ENCODE peak calls at places on chromosomes 7 and 10, in seven cellular contexts. One of them, this sample, is unnamed.

GRCh38 chr7:44307905-44308740 is 17.3 kb downstream of the CAMK2B start:
- DNase-seq in bronchial epithelial cell: peak; percentile 89
- DNase-seq in cardiac fibroblast: no peak
- DNase-seq in body of pancreas: no peak
- DNase-seq in CD4-positive, alpha-beta memory T cell: no peak
- DNase-seq in fibroblast of the aortic adventitia: no peak
- DNase-seq in Peyer's patch: no peak
- DNase-seq in this sample: no peak

GRCh38 chr7:28708033-28708451 is 250.1 kb downstream of the TRIL start:
- DNase-seq in bronchial epithelial cell: no peak
- DNase-seq in cardiac fibroblast: peak; percentile 21
- DNase-seq in body of pancreas: no peak
- DNase-seq in CD4-positive, alpha-beta memory T cell: no peak
- DNase-seq in fibroblast of the aortic adventitia: peak; percentile 84
- DNase-seq in Peyer's patch: no peak
- DNase-seq in this sample: peak; percentile 30

GRCh38 chr7:32887395-32887794 is 4.2 kb downstream of the KBTBD2 start:
- DNase-seq in bronchial epithelial cell: no peak
- DNase-seq in cardiac fibroblast: no peak
- DNase-seq in body of pancreas: no peak
- DNase-seq in CD4-positive, alpha-beta memory T cell: no peak
- DNase-seq in fibroblast of the aortic adventitia: no peak
- DNase-seq in Peyer's patch: no peak
- DNase-seq in this sample: no peak

GRCh38 chr10:79022565-79023488 is 45.9 kb upstream of the ZMIZ1 start:
- DNase-seq in bronchial epithelial cell: no peak
- DNase-seq in cardiac fibroblast: peak; percentile 79
- DNase-seq in body of pancreas: no peak
- DNase-seq in CD4-positive, alpha-beta memory T cell: no peak
- DNase-seq in fibroblast of the aortic adventitia: no peak
- DNase-seq in Peyer's patch: peak; percentile 39
- DNase-seq in this sample: peak; percentile 28

GRCh38 chr10:74022941-74023629 is 25.2 kb downstream of the VCL start:
- DNase-seq in bronchial epithelial cell: no peak
- DNase-seq in cardiac fibroblast: no peak
- DNase-seq in body of pancreas: no peak
- DNase-seq in CD4-positive, alpha-beta memory T cell: no peak
- DNase-seq in fibroblast of the aortic adventitia: no peak
- DNase-seq in Peyer's patch: no peak
- DNase-seq in this sample: no peak

GRCh38 chr7:149444260-149444659 is 16.6 kb downstream of the ZNF777 start:
- DNase-seq in bronchial epithelial cell: no peak
- DNase-seq in cardiac fibroblast: no peak
- DNase-seq in body of pancreas: no peak
- DNase-seq in CD4-positive, alpha-beta memory T cell: no peak
- DNase-seq in fibroblast of the aortic adventitia: no peak
- DNase-seq in Peyer's patch: no peak
- DNase-seq in this sample: no peak

GRCh38 chr7:69847921-69848612 is 249.8 kb downstream of the AUTS2 start:
- DNase-seq in bronchial epithelial cell: no peak
- DNase-seq in cardiac fibroblast: no peak
- DNase-seq in body of pancreas: no peak
- DNase-seq in CD4-positive, alpha-beta memory T cell: no peak
- DNase-seq in fibroblast of the aortic adventitia: no peak
- DNase-seq in Peyer's patch: no peak
- DNase-seq in this sample: no peak

GRCh38 chr7:114047889-114048288 is 129.1 kb upstream of the PPP1R3A start:
- DNase-seq in bronchial epithelial cell: peak; percentile 76
- DNase-seq in cardiac fibroblast: peak; percentile 59
- DNase-seq in body of pancreas: no peak
- DNase-seq in CD4-positive, alpha-beta memory T cell: no peak
- DNase-seq in fibroblast of the aortic adventitia: peak; percentile 70
- DNase-seq in Peyer's patch: no peak
- DNase-seq in this sample: no peak

GRCh38 chr7:22582860-22583640 is 83.1 kb upstream of the STEAP1B start:
- DNase-seq in bronchial epithelial cell: peak; percentile 92
- DNase-seq in cardiac fibroblast: peak; percentile 93
- DNase-seq in body of pancreas: peak; percentile 70
- DNase-seq in CD4-positive, alpha-beta memory T cell: no peak
- DNase-seq in fibroblast of the aortic adventitia: peak; percentile 95
- DNase-seq in Peyer's patch: no peak
- DNase-seq in this sample: peak; percentile 84

GRCh38 chr7:34069676-34070075 is 164.3 kb downstream of the BMPER start:
- DNase-seq in bronchial epithelial cell: peak; percentile 79
- DNase-seq in cardiac fibroblast: peak; percentile 39
- DNase-seq in body of pancreas: no peak
- DNase-seq in CD4-positive, alpha-beta memory T cell: no peak
- DNase-seq in fibroblast of the aortic adventitia: peak; percentile 33
- DNase-seq in Peyer's patch: no peak
- DNase-seq in this sample: no peak

GRCh38 chr10:114042895-114043531 is 653 bp upstream of the ADRB1 start:
- DNase-seq in bronchial epithelial cell: peak; percentile 25
- DNase-seq in cardiac fibroblast: no peak
- DNase-seq in body of pancreas: peak; percentile 38
- DNase-seq in CD4-positive, alpha-beta memory T cell: no peak
- DNase-seq in fibroblast of the aortic adventitia: peak; percentile 4
- DNase-seq in Peyer's patch: no peak
- DNase-seq in this sample: peak; percentile 13

GRCh38 chr7:101943306-101943705 is 125.9 kb downstream of the CUX1 start:
- DNase-seq in bronchial epithelial cell: no peak
- DNase-seq in cardiac fibroblast: no peak
- DNase-seq in body of pancreas: no peak
- DNase-seq in CD4-positive, alpha-beta memory T cell: no peak
- DNase-seq in fibroblast of the aortic adventitia: no peak
- DNase-seq in Peyer's patch: no peak
- DNase-seq in this sample: no peak

GRCh38 chr7:33751395-33751794 is 153.9 kb upstream of the BMPER start:
- DNase-seq in bronchial epithelial cell: no peak
- DNase-seq in cardiac fibroblast: no peak
- DNase-seq in body of pancreas: no peak
- DNase-seq in CD4-positive, alpha-beta memory T cell: no peak
- DNase-seq in fibroblast of the aortic adventitia: no peak
- DNase-seq in Peyer's patch: no peak
- DNase-seq in this sample: no peak

GRCh38 chr7:5595545-5596045 is 172.0 kb upstream of the TNRC18 start:
- DNase-seq in bronchial epithelial cell: peak; percentile 87
- DNase-seq in cardiac fibroblast: no peak
- DNase-seq in body of pancreas: no peak
- DNase-seq in CD4-positive, alpha-beta memory T cell: no peak
- DNase-seq in fibroblast of the aortic adventitia: no peak
- DNase-seq in Peyer's patch: no peak
- DNase-seq in this sample: peak; percentile 79

GRCh38 chr7:2814186-2814530 is 29.9 kb downstream of the GNA12 start:
- DNase-seq in bronchial epithelial cell: no peak
- DNase-seq in cardiac fibroblast: no peak
- DNase-seq in body of pancreas: no peak
- DNase-seq in CD4-positive, alpha-beta memory T cell: no peak
- DNase-seq in fibroblast of the aortic adventitia: peak; percentile 37
- DNase-seq in Peyer's patch: no peak
- DNase-seq in this sample: no peak

GRCh38 chr7:157932498-157933218 is 595.9 kb downstream of the DNAJB6 start:
- DNase-seq in bronchial epithelial cell: no peak
- DNase-seq in cardiac fibroblast: no peak
- DNase-seq in body of pancreas: no peak
- DNase-seq in CD4-positive, alpha-beta memory T cell: no peak
- DNase-seq in fibroblast of the aortic adventitia: no peak
- DNase-seq in Peyer's patch: no peak
- DNase-seq in this sample: peak; percentile 3

GRCh38 chr10:44933922-44934321 is 22.8 kb downstream of the TMEM72 start:
- DNase-seq in bronchial epithelial cell: no peak
- DNase-seq in cardiac fibroblast: no peak
- DNase-seq in body of pancreas: no peak
- DNase-seq in CD4-positive, alpha-beta memory T cell: no peak
- DNase-seq in fibroblast of the aortic adventitia: no peak
- DNase-seq in Peyer's patch: no peak
- DNase-seq in this sample: no peak

GRCh38 chr10:101778151-101778780 is 2.4 kb upstream of the FGF8 start:
- DNase-seq in bronchial epithelial cell: no peak
- DNase-seq in cardiac fibroblast: no peak
- DNase-seq in body of pancreas: no peak
- DNase-seq in CD4-positive, alpha-beta memory T cell: no peak
- DNase-seq in fibroblast of the aortic adventitia: no peak
- DNase-seq in Peyer's patch: peak; percentile 32
- DNase-seq in this sample: no peak
- H3K4me3 ChIP-seq in bronchial epithelial cell: no peak overlapping the region
- H3K4me3 ChIP-seq in cardiac fibroblast: no peak overlapping the region
- H3K4me3 ChIP-seq in body of pancreas: no peak overlapping the region
- H3K4me3 ChIP-seq in CD4-positive, alpha-beta memory T cell: no peak overlapping the region
- H3K4me3 ChIP-seq in fibroblast of the aortic adventitia: no peak overlapping the region
- H3K4me3 ChIP-seq in Peyer's patch: no peak overlapping the region
- H3K4me3 ChIP-seq in this sample: no peak overlapping the region

DNA sequence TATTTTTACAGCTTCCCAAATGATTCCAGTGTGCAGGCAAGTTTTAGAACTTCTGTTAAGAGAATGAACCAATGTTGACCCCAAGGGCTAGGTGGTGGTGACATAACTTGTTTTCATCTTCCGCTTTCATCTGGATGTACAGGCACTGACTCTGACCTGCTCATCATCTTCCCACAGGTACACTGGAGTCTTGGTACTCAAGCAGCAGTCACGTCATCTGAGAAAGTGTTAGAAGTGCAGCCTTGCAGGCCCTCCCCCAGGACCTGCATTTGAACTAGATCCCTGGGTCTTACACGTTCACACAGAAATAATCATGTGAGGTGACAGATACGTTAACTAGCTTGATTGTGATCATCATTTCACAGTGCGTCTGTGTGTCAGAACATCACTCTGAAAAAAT is 212.2 kb downstream of the CELF2 start:
- DNase-seq in bronchial epithelial cell: no peak
- DNase-seq in cardiac fibroblast: no peak
- DNase-seq in body of pancreas: no peak
- DNase-seq in CD4-positive, alpha-beta memory T cell: no peak
- DNase-seq in fibroblast of the aortic adventitia: no peak
- DNase-seq in Peyer's patch: no peak
- DNase-seq in this sample: no peak
- H3K4me3 ChIP-seq in bronchial epithelial cell: no peak overlapping the region
- H3K4me3 ChIP-seq in cardiac fibroblast: no peak overlapping the region
- H3K4me3 ChIP-seq in body of pancreas: no peak overlapping the region
- H3K4me3 ChIP-seq in CD4-positive, alpha-beta memory T cell: no peak overlapping the region
- H3K4me3 ChIP-seq in fibroblast of the aortic adventitia: no peak overlapping the region
- H3K4me3 ChIP-seq in Peyer's patch: no peak overlapping the region
- H3K4me3 ChIP-seq in this sample: no peak overlapping the region

DNA sequence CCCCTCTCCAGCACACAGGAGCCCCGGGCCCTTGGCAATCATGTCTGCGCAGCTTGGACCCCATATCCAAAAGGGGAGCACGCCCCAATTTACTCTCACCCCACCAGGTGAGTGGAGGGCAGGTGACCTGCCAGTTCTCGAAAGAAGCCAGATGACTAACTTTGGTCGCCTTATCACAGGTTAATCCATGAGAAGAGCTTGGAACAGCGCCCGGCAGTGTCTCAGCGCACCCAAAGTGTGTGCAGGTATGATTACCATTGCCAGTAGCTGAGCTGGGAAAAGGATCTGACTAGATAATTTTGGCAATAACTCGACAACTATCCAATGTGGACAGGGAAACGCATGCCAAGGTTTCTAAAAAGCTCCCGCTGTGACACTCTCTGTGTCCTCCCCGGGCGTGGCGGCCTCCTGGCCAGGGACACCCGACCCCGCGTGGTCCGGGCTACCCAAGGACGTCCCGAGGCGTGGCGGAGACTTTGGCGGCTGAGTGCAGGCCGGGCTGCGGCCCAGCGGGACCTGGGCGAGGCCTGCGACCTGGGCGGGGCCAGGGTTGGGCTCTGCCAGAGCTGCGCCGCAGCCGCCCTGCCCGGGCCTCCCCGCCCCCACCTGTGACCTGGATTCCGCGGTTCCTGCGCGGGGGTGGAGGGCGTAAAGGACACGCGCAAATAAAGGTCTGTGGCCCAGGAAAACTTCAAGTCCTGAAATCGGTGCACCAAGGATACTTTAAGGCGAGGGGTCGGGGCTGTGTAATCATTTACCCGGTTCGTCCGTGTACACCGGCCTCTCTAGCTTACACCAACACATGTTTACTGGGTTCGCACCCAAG is 13.7 kb upstream of the WAPL start:
- DNase-seq in bronchial epithelial cell: peak; percentile 29
- DNase-seq in cardiac fibroblast: peak; percentile 32
- DNase-seq in body of pancreas: peak; percentile 94
- DNase-seq in CD4-positive, alpha-beta memory T cell: peak; percentile 17
- DNase-seq in fibroblast of the aortic adventitia: no peak
- DNase-seq in Peyer's patch: peak; percentile 56
- DNase-seq in this sample: peak; percentile 44
- H3K4me3 ChIP-seq in bronchial epithelial cell: peak overlapping the region; percentile 38
- H3K4me3 ChIP-seq in cardiac fibroblast: peak overlapping the region; percentile 53
- H3K4me3 ChIP-seq in body of pancreas: peak overlapping the region; percentile 25
- H3K4me3 ChIP-seq in CD4-positive, alpha-beta memory T cell: no peak overlapping the region
- H3K4me3 ChIP-seq in fibroblast of the aortic adventitia: peak overlapping the region; percentile 54
- H3K4me3 ChIP-seq in Peyer's patch: peak overlapping the region; percentile 50
- H3K4me3 ChIP-seq in this sample: no peak overlapping the region

GRCh38 chr10:109959571-109960145 is 36.3 kb upstream of the XPNPEP1 start:
- DNase-seq in bronchial epithelial cell: no peak
- DNase-seq in cardiac fibroblast: peak; percentile 30
- DNase-seq in body of pancreas: no peak
- DNase-seq in CD4-positive, alpha-beta memory T cell: no peak
- DNase-seq in fibroblast of the aortic adventitia: no peak
- DNase-seq in Peyer's patch: no peak
- DNase-seq in this sample: no peak

GRCh38 chr10:109962247-109962646 is 38.9 kb upstream of the XPNPEP1 start:
- DNase-seq in bronchial epithelial cell: peak; percentile 30
- DNase-seq in cardiac fibroblast: peak; percentile 16
- DNase-seq in body of pancreas: no peak
- DNase-seq in CD4-positive, alpha-beta memory T cell: no peak
- DNase-seq in fibroblast of the aortic adventitia: peak; percentile 15
- DNase-seq in Peyer's patch: no peak
- DNase-seq in this sample: no peak

GRCh38 chr10:109964318-109964717 is 41.0 kb upstream of the XPNPEP1 start:
- DNase-seq in bronchial epithelial cell: no peak
- DNase-seq in cardiac fibroblast: no peak
- DNase-seq in body of pancreas: no peak
- DNase-seq in CD4-positive, alpha-beta memory T cell: no peak
- DNase-seq in fibroblast of the aortic adventitia: no peak
- DNase-seq in Peyer's patch: no peak
- DNase-seq in this sample: no peak

GRCh38 chr10:109963439-109963838 is 40.1 kb upstream of the XPNPEP1 start:
- DNase-seq in bronchial epithelial cell: no peak
- DNase-seq in cardiac fibroblast: peak; percentile 30
- DNase-seq in body of pancreas: no peak
- DNase-seq in CD4-positive, alpha-beta memory T cell: no peak
- DNase-seq in fibroblast of the aortic adventitia: peak; percentile 76
- DNase-seq in Peyer's patch: no peak
- DNase-seq in this sample: no peak

DNA sequence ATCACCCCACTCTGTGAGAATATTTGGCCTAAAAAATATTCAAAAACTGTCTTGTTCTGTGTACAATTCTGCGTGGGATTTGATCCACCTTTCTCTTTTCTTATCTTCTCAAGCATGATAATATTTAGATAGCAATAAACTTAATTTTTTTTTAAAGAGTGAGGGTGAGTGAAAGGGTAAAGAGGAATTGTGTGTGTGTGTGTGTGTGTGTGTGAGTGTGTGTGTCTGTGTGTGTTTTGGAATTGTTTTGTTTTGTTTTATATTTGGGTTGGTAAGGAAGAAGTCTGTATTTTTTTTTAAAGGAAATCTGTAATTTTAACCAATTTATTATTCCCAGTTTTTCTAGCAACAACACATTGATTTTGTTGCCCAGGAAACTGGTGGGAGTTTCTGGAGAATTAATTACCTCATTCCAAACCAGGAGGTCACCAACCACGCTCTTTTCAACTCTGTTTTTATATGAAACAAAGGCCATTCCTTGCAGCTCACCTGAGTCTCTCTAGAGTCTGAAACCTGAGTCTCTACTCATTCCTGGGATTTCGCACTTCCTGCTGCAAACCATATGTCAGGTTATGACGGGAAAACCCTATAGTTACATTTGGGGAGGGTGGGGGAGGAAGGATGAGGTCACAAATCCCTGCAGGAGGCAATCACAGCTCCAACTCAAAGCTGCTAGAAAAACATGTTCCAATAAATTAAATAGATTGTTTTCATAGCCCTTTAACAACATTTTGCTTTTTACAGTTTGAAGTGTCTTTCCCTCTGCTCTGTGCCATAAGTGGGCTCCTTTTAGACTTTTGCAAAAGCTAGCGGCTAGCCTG is 38.1 kb upstream of the XPNPEP1 start:
- DNase-seq in bronchial epithelial cell: peak; percentile 80
- DNase-seq in cardiac fibroblast: peak; percentile 56
- DNase-seq in body of pancreas: no peak
- DNase-seq in CD4-positive, alpha-beta memory T cell: no peak
- DNase-seq in fibroblast of the aortic adventitia: peak; percentile 32
- DNase-seq in Peyer's patch: no peak
- DNase-seq in this sample: no peak
- H3K4me3 ChIP-seq in bronchial epithelial cell: no peak overlapping the region
- H3K4me3 ChIP-seq in cardiac fibroblast: no peak overlapping the region
- H3K4me3 ChIP-seq in body of pancreas: no peak overlapping the region
- H3K4me3 ChIP-seq in CD4-positive, alpha-beta memory T cell: no peak overlapping the region
- H3K4me3 ChIP-seq in fibroblast of the aortic adventitia: no peak overlapping the region
- H3K4me3 ChIP-seq in Peyer's patch: no peak overlapping the region
- H3K4me3 ChIP-seq in this sample: no peak overlapping the region

This sample was measured in MG63.